ENCODE peak calls at places on chromosome 1, in five cellular contexts. One of them, this sample, is unnamed.
A peak's percentile ranks its signal among the peaks of the same experiment; 100 is the strongest.

GRCh38 chr1:27785763-27786162 is 12.7 kb downstream of the STX12 start:
- DNase-seq in pulmonary artery endothelial cell: no peak
- DNase-seq in Peyer's patch: no peak
- DNase-seq in germinal center: no peak
- DNase-seq in choroid plexus epithelial cell: peak; percentile 28
- DNase-seq in this sample: no peak

GRCh38 chr1:164785841-164786534 is 227.0 kb downstream of the PBX1 start:
- DNase-seq in Peyer's patch: no peak
- DNase-seq in choroid plexus epithelial cell: no peak
- DNase-seq in pulmonary artery endothelial cell: no peak
- DNase-seq in germinal center: no peak
- DNase-seq in this sample: no peak

GRCh38 chr1:84810343-84810742 is 82.7 kb downstream of the LPAR3 start:
- DNase-seq in pulmonary artery endothelial cell: no peak
- DNase-seq in germinal center: no peak
- DNase-seq in choroid plexus epithelial cell: no peak
- DNase-seq in Peyer's patch: no peak
- DNase-seq in this sample: no peak

GRCh38 chr1:113745425-113745824 is 13.9 kb downstream of the PHTF1 start:
- DNase-seq in pulmonary artery endothelial cell: no peak
- DNase-seq in germinal center: no peak
- DNase-seq in Peyer's patch: no peak
- DNase-seq in choroid plexus epithelial cell: no peak
- DNase-seq in this sample: no peak

GRCh38 chr1:199460933-199461332 is 566.6 kb upstream of the NR5A2 start:
- DNase-seq in germinal center: peak; percentile 2
- DNase-seq in choroid plexus epithelial cell: peak; percentile 61
- DNase-seq in Peyer's patch: no peak
- DNase-seq in pulmonary artery endothelial cell: no peak
- DNase-seq in this sample: no peak

GRCh38 chr1:214213136-214213535 is 67.8 kb upstream of the SMYD2 start:
- DNase-seq in pulmonary artery endothelial cell: no peak
- DNase-seq in germinal center: no peak
- DNase-seq in Peyer's patch: no peak
- DNase-seq in choroid plexus epithelial cell: no peak
- DNase-seq in this sample: no peak

GRCh38 chr1:48469616-48470500 is 2.1 kb downstream of the SPATA6 start:
- DNase-seq in Peyer's patch: peak; percentile 34
- DNase-seq in choroid plexus epithelial cell: peak; percentile 87
- DNase-seq in pulmonary artery endothelial cell: peak; percentile 49
- DNase-seq in germinal center: peak; percentile 9
- DNase-seq in this sample: no peak

GRCh38 chr1:8083739-8084484 is 57.8 kb upstream of the ERRFI1 start:
- DNase-seq in pulmonary artery endothelial cell: no peak
- DNase-seq in germinal center: no peak
- DNase-seq in Peyer's patch: no peak
- DNase-seq in choroid plexus epithelial cell: peak; percentile 84
- DNase-seq in this sample: no peak

GRCh38 chr1:160080381-160081100 is 797 bp upstream of the KCNJ9 start:
- DNase-seq in Peyer's patch: no peak
- DNase-seq in pulmonary artery endothelial cell: no peak
- DNase-seq in germinal center: no peak
- DNase-seq in choroid plexus epithelial cell: no peak
- DNase-seq in this sample: no peak

GRCh38 chr1:21295059-21295401 is 4.8 kb upstream of the ECE1 start:
- DNase-seq in pulmonary artery endothelial cell: no peak
- DNase-seq in Peyer's patch: no peak
- DNase-seq in choroid plexus epithelial cell: no peak
- DNase-seq in germinal center: no peak
- DNase-seq in this sample: peak; percentile 73

GRCh38 chr1:245370175-245370825 is 215.5 kb downstream of the KIF26B start:
- DNase-seq in pulmonary artery endothelial cell: no peak
- DNase-seq in choroid plexus epithelial cell: no peak
- DNase-seq in Peyer's patch: no peak
- DNase-seq in germinal center: no peak
- DNase-seq in this sample: no peak

GRCh38 chr1:15678578-15678977 is 5.5 kb upstream of the PLEKHM2 start:
- DNase-seq in germinal center: no peak
- DNase-seq in Peyer's patch: no peak
- DNase-seq in pulmonary artery endothelial cell: no peak
- DNase-seq in choroid plexus epithelial cell: peak; percentile 90
- DNase-seq in this sample: no peak

GRCh38 chr1:228995229-228995628 is 259.9 kb downstream of the RHOU start:
- DNase-seq in germinal center: no peak
- DNase-seq in choroid plexus epithelial cell: no peak
- DNase-seq in Peyer's patch: no peak
- DNase-seq in pulmonary artery endothelial cell: no peak
- DNase-seq in this sample: no peak

GRCh38 chr1:15282810-15283474 is 35.9 kb downstream of the FHAD1 start:
- DNase-seq in germinal center: no peak
- DNase-seq in choroid plexus epithelial cell: no peak
- DNase-seq in Peyer's patch: no peak
- DNase-seq in pulmonary artery endothelial cell: no peak
- DNase-seq in this sample: no peak

GRCh38 chr1:184932319-184932718 is 42.0 kb downstream of the NIBAN1 start:
- DNase-seq in pulmonary artery endothelial cell: no peak
- DNase-seq in Peyer's patch: no peak
- DNase-seq in germinal center: no peak
- DNase-seq in choroid plexus epithelial cell: no peak
- DNase-seq in this sample: no peak

GRCh38 chr1:235430991-235431390 is 63.8 kb downstream of the TBCE start:
- DNase-seq in germinal center: no peak
- DNase-seq in choroid plexus epithelial cell: peak; percentile 38
- DNase-seq in Peyer's patch: no peak
- DNase-seq in pulmonary artery endothelial cell: no peak
- DNase-seq in this sample: no peak